ENCODE peak calls at places on chromosome 19, in seven cellular contexts. Q is WERI-Rb-1, X is vagina, U is DND-41, N is endothelial cell of umbilical vein, M is HCT116, T is cardiac muscle cell. W is an unnamed sample.

GRCh38 chr19:21568816-21569496 is 63.6 kb downstream of the ZNF429 start:
- DNase-seq in Q (peak; percentile 74), X (no peak), U (peak; percentile 93), N (no peak), M (no peak), T (peak; percentile 96), W (no peak)

GRCh38 chr19:43552616-43553015 is 19.6 kb downstream of the ZNF575 start:
- DNase-seq in Q (peak; percentile 20), X (no peak), U (no peak), N (no peak), M (no peak), T (no peak), W (no peak)

GRCh38 chr19:8858260-8858659 is 26.1 kb downstream of the MBD3L1 start:
- DNase-seq in Q (no peak), X (no peak), U (no peak), N (no peak), M (no peak), T (no peak), W (no peak)

GRCh38 chr19:7250951-7251350 is 43.3 kb downstream of the INSR start:
- DNase-seq in Q (no peak), X (no peak), U (no peak), N (no peak), M (no peak), T (no peak), W (no peak)

GRCh38 chr19:12938536-12939291 is at the start of gene CALR:
- DNase-seq in Q (peak; percentile 53), X (no peak), U (peak; percentile 43), N (peak; percentile 45), M (no peak), T (peak; percentile 45), W (peak; percentile 57)

GRCh38 chr19:52638601-52639000 is 446 bp upstream of the ZNF83 start:
- DNase-seq in Q (no peak), X (no peak), U (no peak), N (no peak), M (no peak), T (no peak), W (no peak)

GRCh38 chr19:17105548-17105947 is 30.0 kb downstream of the MYO9B start:
- DNase-seq in Q (no peak), X (no peak), U (no peak), N (no peak), M (no peak), T (no peak), W (no peak)

GRCh38 chr19:5717215-5717614 is 2.7 kb downstream of the LONP1 start:
- DNase-seq in Q (no peak), X (no peak), U (no peak), N (no peak), M (no peak), T (no peak), W (no peak)

GRCh38 chr19:14565765-14566711 is 5.8 kb downstream of the NDUFB7 start:
- DNase-seq in Q (no peak), X (no peak), U (no peak), N (no peak), M (no peak), T (no peak), W (no peak)

GRCh38 chr19:35730326-35730725 is 11.9 kb downstream of the IGFLR1 start:
- DNase-seq in Q (no peak), X (no peak), U (no peak), N (no peak), M (no peak), T (no peak), W (no peak)

GRCh38 chr19:46355991-46356669 is 9.2 kb downstream of the PPP5C start:
- DNase-seq in Q (no peak), X (no peak), U (no peak), N (no peak), M (no peak), T (no peak), W (no peak)

GRCh38 chr19:49486710-49487276 is 615 bp upstream of the RPL13A start:
- DNase-seq in Q (no peak), X (no peak), U (no peak), N (no peak), M (no peak), T (no peak), W (no peak)
- H3K4me3 ChIP-seq in Q (no peak overlapping the region), X (peak overlapping the region; percentile 82), U (no peak overlapping the region), N (no peak overlapping the region), M (peak overlapping the region; percentile 40), T (no peak overlapping the region), W (peak overlapping the region; percentile 100)

GRCh38 chr19:51294211-51294976 is 17.1 kb upstream of the IGLON5 start:
- DNase-seq in Q (peak; percentile 24), X (no peak), U (no peak), N (no peak), M (no peak), T (no peak), W (no peak)
- H3K27me3 ChIP-seq in Q (peaks cover 24% of the 10 kb centered on the region), X (no peaks in the 10 kb centered on the region), U (no peaks in the 10 kb centered on the region), N (no peaks in the 10 kb centered on the region), M (no peaks in the 10 kb centered on the region), T (no peaks in the 10 kb centered on the region), W (no peaks in the 10 kb centered on the region)

GRCh38 chr19:1293782-1294621 is 8.3 kb downstream of the EFNA2 start:
- DNase-seq in Q (no peak), X (no peak), U (no peak), N (no peak), M (no peak), T (no peak), W (no peak)

GRCh38 chr19:1290699-1291651 is 5.3 kb downstream of the EFNA2 start:
- DNase-seq in Q (no peak), X (no peak), U (no peak), N (no peak), M (no peak), T (no peak), W (no peak)

GRCh38 chr19:1292419-1293151 is 6.9 kb downstream of the EFNA2 start:
- DNase-seq in Q (no peak), X (no peak), U (no peak), N (no peak), M (no peak), T (no peak), W (no peak)

GRCh38 chr19:1290245-1290698 is 4.6 kb downstream of the EFNA2 start:
- DNase-seq in Q (no peak), X (no peak), U (no peak), N (no peak), M (no peak), T (no peak), W (no peak)

GRCh38 chr19:1291761-1292418 is 6.2 kb downstream of the EFNA2 start:
- DNase-seq in Q (no peak), X (no peak), U (no peak), N (no peak), M (no peak), T (no peak), W (no peak)
- H3K4me3 ChIP-seq in Q (no peak overlapping the region), X (no peak overlapping the region), U (no peak overlapping the region), N (no peak overlapping the region), M (no peak overlapping the region), T (no peak overlapping the region), W (no peak overlapping the region)

GRCh38 chr19:49222528-49222927 is 64.9 kb downstream of the TRPM4 start:
- DNase-seq in Q (no peak), X (no peak), U (no peak), N (no peak), M (no peak), T (no peak), W (no peak)
- H3K27me3 ChIP-seq in Q (no peaks in the 10 kb centered on the region), X (no peaks in the 10 kb centered on the region), U (no peaks in the 10 kb centered on the region), N (no peaks in the 10 kb centered on the region), M (no peaks in the 10 kb centered on the region), T (no peaks in the 10 kb centered on the region), W (no peaks in the 10 kb centered on the region)

GRCh38 chr19:39970674-39971379 is at the start of gene PSMC4:
- DNase-seq in Q (peak; percentile 97), X (peak; percentile 99), U (peak; percentile 99), N (peak; percentile 100), M (peak; percentile 98), T (peak; percentile 99), W (peak; percentile 99)

GRCh38 chr19:39969266-39969665 is 1.7 kb upstream of the PSMC4 start:
- DNase-seq in Q (no peak), X (no peak), U (no peak), N (no peak), M (no peak), T (no peak), W (no peak)

GRCh38 chr19:39969681-39970423 is 1.1 kb upstream of the PSMC4 start:
- DNase-seq in Q (no peak), X (no peak), U (peak; percentile 44), N (no peak), M (no peak), T (no peak), W (no peak)

GRCh38 chr19:39971380-39971841 is 446 bp downstream of the PSMC4 start:
- DNase-seq in Q (no peak), X (no peak), U (no peak), N (peak; percentile 8), M (no peak), T (no peak), W (no peak)

GRCh38 chr19:39970424-39970673 is 616 bp upstream of the PSMC4 start:
- DNase-seq in Q (no peak), X (no peak), U (no peak), N (no peak), M (no peak), T (no peak), W (no peak)
- H3K4me3 ChIP-seq in Q (peak overlapping the region; percentile 62), X (peak overlapping the region; percentile 67), U (peak overlapping the region; percentile 50), N (peak overlapping the region; percentile 74), M (peak overlapping the region; percentile 100), T (peak overlapping the region; percentile 60), W (peak overlapping the region; percentile 83)

DNA sequence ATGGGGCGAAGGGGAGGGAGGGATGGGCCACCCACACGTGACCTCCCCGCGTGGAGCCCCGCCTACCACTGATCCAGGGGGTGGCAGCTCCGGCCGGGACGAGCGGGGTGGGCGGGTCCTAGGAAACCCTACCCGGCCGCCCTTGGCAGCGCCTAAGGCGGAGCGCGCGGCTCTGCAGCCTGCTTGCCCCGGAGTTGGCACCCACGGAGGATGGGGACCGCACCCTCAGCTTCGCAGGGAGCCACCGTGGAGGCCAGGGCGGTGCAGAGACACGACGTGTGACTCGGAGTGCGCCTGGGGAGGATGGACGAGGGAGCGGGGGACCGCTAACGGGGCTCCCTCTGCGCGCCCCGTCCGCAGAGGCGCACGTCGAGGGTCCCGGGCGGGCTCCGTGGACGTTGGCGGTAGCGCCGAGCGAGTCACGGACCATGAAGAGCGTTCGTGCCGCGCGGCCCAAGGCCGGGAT is at the start of gene RGS9BP:
- DNase-seq in Q (peak; percentile 73), X (no peak), U (peak; percentile 81), N (peak; percentile 62), M (no peak), T (peak; percentile 77), W (peak; percentile 92)
- H3K27me3 ChIP-seq in Q (peaks cover 16% of the 10 kb centered on the region), X (no peaks in the 10 kb centered on the region), U (no peaks in the 10 kb centered on the region), N (peaks cover 24% of the 10 kb centered on the region), M (no peaks in the 10 kb centered on the region), T (peaks cover 17% of the 10 kb centered on the region), W (no peaks in the 10 kb centered on the region)

DNA sequence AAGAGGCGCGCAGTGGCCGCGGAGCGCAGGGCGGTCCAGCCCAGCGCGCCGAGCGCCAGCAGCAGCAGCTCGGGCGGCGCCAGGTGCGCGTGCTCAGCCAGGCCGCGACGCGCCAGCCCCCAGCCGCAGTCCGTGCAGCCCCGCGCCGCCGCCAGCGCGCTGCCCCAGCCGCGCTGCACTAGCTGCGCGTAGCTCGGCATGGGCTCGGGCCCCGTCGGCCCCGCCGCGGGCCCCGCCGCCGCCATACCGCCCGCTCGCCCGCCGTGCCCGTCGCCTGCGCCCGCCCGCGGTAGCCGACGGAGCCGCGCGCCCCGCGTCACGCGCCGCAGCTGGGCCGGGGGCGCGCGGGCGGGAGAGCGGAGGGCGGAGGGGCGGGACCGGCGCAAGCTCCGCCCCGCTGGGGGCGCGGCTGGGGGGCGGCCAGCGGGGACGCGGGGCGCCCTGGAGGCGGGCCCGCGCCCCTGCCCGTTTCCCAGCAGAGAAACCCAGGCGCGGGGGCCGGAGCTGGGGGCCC is at the start of gene CERS1:
- DNase-seq in Q (peak; percentile 33), X (no peak), U (no peak), N (no peak), M (no peak), T (no peak), W (no peak)
- H3K4me3 ChIP-seq in Q (peak within 1 kb of the TSS; percentile 61), X (peak within 1 kb of the TSS; percentile 46), U (no peak within 1 kb of the TSS), N (peak within 1 kb of the TSS; percentile 35), M (peak within 1 kb of the TSS; percentile 56), T (peak within 1 kb of the TSS; percentile 84), W (peak within 1 kb of the TSS; percentile 49)